ENCODE peak calls at places on chromosome 2, in seven cellular contexts. I, Y, A, O, V, L and P are unnamed samples.

GRCh38 chr2:68806511-68807109 is 64.6 kb downstream of the BMP10 start:
- DNase-seq in L (no peak), Y (no peak), O (no peak), A (no peak), V (no peak), I (no peak), P (no peak)

GRCh38 chr2:65349863-65350262 is 82.5 kb downstream of the SPRED2 start:
- DNase-seq in A (no peak), V (no peak), Y (peak; percentile 42), L (no peak), I (peak; percentile 96), O (no peak), P (peak; percentile 15)

GRCh38 chr2:8563814-8564474 is 117.9 kb upstream of the ID2 start:
- DNase-seq in L (no peak), V (no peak), I (no peak), A (no peak), O (no peak), Y (no peak), P (no peak)

GRCh38 chr2:212037062-212037461 is 501.5 kb downstream of the ERBB4 start:
- DNase-seq in O (no peak), A (no peak), V (no peak), L (no peak), I (no peak), Y (no peak), P (no peak)

GRCh38 chr2:19876751-19877150 is 25.0 kb downstream of the TTC32 start:
- DNase-seq in V (no peak), I (no peak), A (no peak), O (no peak), L (no peak), Y (no peak), P (no peak)

GRCh38 chr2:671787-672605 is 5.2 kb downstream of the TMEM18 start:
- DNase-seq in I (no peak), L (no peak), O (no peak), Y (no peak), A (no peak), V (no peak), P (no peak)

GRCh38 chr2:174561283-174562275 is 36.0 kb downstream of the WIPF1 start:
- DNase-seq in I (no peak), L (no peak), V (no peak), O (no peak), A (peak; percentile 78), Y (no peak), P (peak; percentile 84)

GRCh38 chr2:85265304-85265703 is 62.5 kb downstream of the TGOLN2 start:
- DNase-seq in Y (no peak), V (no peak), L (no peak), I (no peak), O (no peak), A (no peak), P (no peak)

GRCh38 chr2:85318222-85319182 is 9.3 kb downstream of the TGOLN2 start:
- DNase-seq in I (peak; percentile 73), V (no peak), A (no peak), O (no peak), L (no peak), Y (no peak), P (no peak)

GRCh38 chr2:160835166-160835565 is 325.1 kb upstream of the TANK start:
- DNase-seq in V (no peak), L (no peak), A (no peak), I (no peak), Y (no peak), O (no peak), P (no peak)